ENCODE peak calls at places on chromosomes 3 and 15, in seven cellular contexts. N is AG04450; P is GM10248; E is fibroblast of pulmonary artery; O is stimulated activated CD4-positive, alpha-beta T cell treated with anti-CD3 and anti-CD28 coated beads, Interleukin-15, amount 100 ng/mL, for 1 hour; Y is choroid plexus epithelial cell; G is activated CD4-positive, alpha-beta T cell treated with anti-CD3 and anti-CD28 coated beads for 48 hours. F is an unnamed sample.

GRCh38 chr3:11948331-11948730 is 55.9 kb upstream of the SYN2 start:
- DNase-seq in N (no peak), P (no peak), E (no peak), O (no peak), Y (no peak), G (no peak), F (no peak)

GRCh38 chr3:52218953-52219650 is 6.3 kb downstream of the TLR9 start:
- DNase-seq in N (no peak), P (no peak), E (peak; percentile 54), O (no peak), Y (no peak), G (no peak), F (no peak)

GRCh38 chr15:56165234-56165633 is 78.4 kb downstream of the RFX7 start:
- DNase-seq in N (no peak), P (no peak), E (no peak), O (no peak), Y (no peak), G (no peak), F (no peak)

GRCh38 chr15:51030649-51031316 is 63.9 kb downstream of the TNFAIP8L3 start:
- DNase-seq in N (peak; percentile 38), P (no peak), E (peak; percentile 56), O (no peak), Y (peak; percentile 70), G (no peak), F (no peak)

GRCh38 chr3:69085543-69086132 is 901 bp downstream of the ARL6IP5 start:
- DNase-seq in N (no peak), P (no peak), E (no peak), O (no peak), Y (peak; percentile 26), G (peak; percentile 36), F (peak; percentile 56)

GRCh38 chr3:188348445-188349244 is 194.7 kb downstream of the LPP start:
- DNase-seq in N (peak; percentile 45), P (no peak), E (peak; percentile 97), O (no peak), Y (peak; percentile 96), G (no peak), F (peak; percentile 61)

GRCh38 chr15:85533949-85534543 is 153.6 kb downstream of the AKAP13 start:
- DNase-seq in N (no peak), P (peak; percentile 43), E (no peak), O (no peak), Y (no peak), G (no peak), F (no peak)

GRCh38 chr3:42514876-42515275 is 12.4 kb downstream of the VIPR1 start:
- DNase-seq in N (no peak), P (no peak), E (no peak), O (no peak), Y (no peak), G (no peak), F (no peak)

GRCh38 chr3:4836516-4836915 is 142.7 kb upstream of the BHLHE40 start:
- DNase-seq in N (no peak), P (no peak), E (no peak), O (no peak), Y (no peak), G (no peak), F (no peak)

GRCh38 chr3:85482193-85482450 is 523.3 kb downstream of the CADM2 start:
- DNase-seq in N (no peak), P (no peak), E (no peak), O (no peak), Y (no peak), G (no peak), F (no peak)

GRCh38 chr15:82040862-82041261 is 5.0 kb downstream of the MEX3B start:
- DNase-seq in N (no peak), P (no peak), E (no peak), O (no peak), Y (no peak), G (no peak), F (no peak)

GRCh38 chr15:51016615-51017014 is 78.1 kb downstream of the TNFAIP8L3 start:
- DNase-seq in N (no peak), P (no peak), E (no peak), O (no peak), Y (peak; percentile 11), G (no peak), F (no peak)

GRCh38 chr3:42751609-42752008 is 21.4 kb downstream of the CCDC13 start:
- DNase-seq in N (no peak), P (no peak), E (peak; percentile 19), O (no peak), Y (no peak), G (no peak), F (no peak)

GRCh38 chr15:63504979-63505841 is 817 bp downstream of the USP3 start:
- DNase-seq in N (no peak), P (no peak), E (peak; percentile 57), O (no peak), Y (peak; percentile 58), G (peak; percentile 58), F (peak; percentile 64)

GRCh38 chr3:14546041-14546440 is 5.9 kb upstream of the GRIP2 start:
- DNase-seq in N (no peak), P (no peak), E (no peak), O (no peak), Y (no peak), G (no peak), F (no peak)

GRCh38 chr3:143441772-143442171 is 322.2 kb downstream of the CHST2 start:
- DNase-seq in N (no peak), P (no peak), E (no peak), O (no peak), Y (no peak), G (no peak), F (no peak)

GRCh38 chr15:101368868-101369642 is 74.0 kb upstream of the SNRPA1 start:
- DNase-seq in N (no peak), P (no peak), E (no peak), O (no peak), Y (no peak), G (no peak), F (no peak)

GRCh38 chr3:150371741-150372254 is 36.3 kb upstream of the TSC22D2 start:
- DNase-seq in N (peak; percentile 97), P (no peak), E (peak; percentile 99), O (no peak), Y (peak; percentile 100), G (no peak), F (peak; percentile 49)

GRCh38 chr15:32803631-32804030 is 85.8 kb downstream of the GREM1 start:
- DNase-seq in N (no peak), P (no peak), E (no peak), O (no peak), Y (no peak), G (no peak), F (no peak)

GRCh38 chr3:126961191-126961790 is 21.6 kb upstream of the PLXNA1 start:
- DNase-seq in N (no peak), P (peak; percentile 66), E (peak; percentile 75), O (no peak), Y (peak; percentile 44), G (no peak), F (peak; percentile 95)

GRCh38 chr3:153219147-153219546 is 57.1 kb downstream of the RAP2B start:
- DNase-seq in N (no peak), P (no peak), E (peak; percentile 32), O (no peak), Y (peak; percentile 30), G (no peak), F (no peak)

GRCh38 chr15:53251998-53252397 is 461.9 kb upstream of the ONECUT1 start:
- DNase-seq in N (no peak), P (no peak), E (no peak), O (no peak), Y (no peak), G (no peak), F (no peak)

GRCh38 chr15:71116942-71117341 is 1.7 kb downstream of the THSD4 start:
- DNase-seq in N (no peak), P (no peak), E (no peak), O (no peak), Y (no peak), G (no peak), F (no peak)

GRCh38 chr15:85541744-85542143 is 161.3 kb downstream of the AKAP13 start:
- DNase-seq in N (no peak), P (peak; percentile 41), E (no peak), O (no peak), Y (peak; percentile 47), G (peak; percentile 39), F (no peak)

GRCh38 chr15:85329561-85330421 is 50.6 kb upstream of the AKAP13 start:
- DNase-seq in N (no peak), P (peak; percentile 76), E (peak; percentile 51), O (no peak), Y (peak; percentile 83), G (peak; percentile 36), F (no peak)

GRCh38 chr3:105369501-105370371 is 3.0 kb downstream of the ALCAM start:
- DNase-seq in N (no peak), P (peak; percentile 18), E (peak; percentile 84), O (peak; percentile 1), Y (peak; percentile 81), G (peak; percentile 42), F (peak; percentile 35)

GRCh38 chr3:123881771-123882170 is 2.4 kb downstream of the MYLK start:
- DNase-seq in N (no peak), P (no peak), E (no peak), O (no peak), Y (no peak), G (no peak), F (no peak)

GRCh38 chr15:60299452-60300047 is 98.2 kb downstream of the ANXA2 start:
- DNase-seq in N (no peak), P (no peak), E (peak; percentile 2), O (no peak), Y (no peak), G (no peak), F (no peak)

GRCh38 chr3:79477242-79477641 is 290.6 kb downstream of the ROBO1 start:
- DNase-seq in N (no peak), P (no peak), E (no peak), O (no peak), Y (no peak), G (no peak), F (no peak)

GRCh38 chr3:164476631-164477030 is 601.7 kb downstream of the SI start:
- DNase-seq in N (no peak), P (no peak), E (no peak), O (no peak), Y (no peak), G (no peak), F (no peak)

GRCh38 chr3:72632129-72632528 is 216.1 kb downstream of the SHQ1 start:
- DNase-seq in N (no peak), P (no peak), E (no peak), O (no peak), Y (no peak), G (no peak), F (no peak)

GRCh38 chr15:100762289-100762688 is 117.3 kb upstream of the ALDH1A3 start:
- DNase-seq in N (no peak), P (no peak), E (no peak), O (no peak), Y (no peak), G (no peak), F (no peak)

GRCh38 chr15:25182736-25183445 is 228.1 kb downstream of the SNRPN start:
- DNase-seq in N (no peak), P (no peak), E (no peak), O (no peak), Y (no peak), G (no peak), F (no peak)

GRCh38 chr3:171936231-171936841 is 93.2 kb downstream of the TMEM212 start:
- DNase-seq in N (no peak), P (no peak), E (peak; percentile 85), O (no peak), Y (peak; percentile 95), G (no peak), F (peak; percentile 17)

GRCh38 chr3:76369170-76369569 is 583.8 kb upstream of the ZNF717 start:
- DNase-seq in N (no peak), P (no peak), E (peak; percentile 7), O (no peak), Y (peak; percentile 82), G (no peak), F (no peak)

GRCh38 chr3:60277376-60277800 is 973.9 kb downstream of the FHIT start:
- DNase-seq in N (no peak), P (no peak), E (no peak), O (no peak), Y (no peak), G (no peak), F (no peak)

GRCh38 chr15:100291106-100291505 is 50.7 kb downstream of the ADAMTS17 start:
- DNase-seq in N (no peak), P (no peak), E (peak; percentile 83), O (no peak), Y (peak; percentile 7), G (no peak), F (no peak)